ENCODE peak calls at places on chromosomes 13 and 19, in eight cellular contexts. C is AG04450, D is foreskin fibroblast, J is fibroblast of pulmonary artery, E is WTC11, G is HFFc6, M is astrocyte of the spinal cord, R is nephron progenitor cell. X is an unnamed sample.
A peak's percentile ranks its signal among the peaks of the same experiment; 100 is the strongest.

GRCh38 chr19:55447421-55448174 is 4.5 kb upstream of the SHISA7 start:
- DNase-seq in C (no peak), D (peak; percentile 74), J (peak; percentile 35), E (no peak), G (peak; percentile 57), M (peak; percentile 9), R (peak; percentile 46), X (no peak)

GRCh38 chr13:50191004-50191403 is 175.8 kb downstream of the KCNRG start:
- DNase-seq in C (no peak), D (no peak), J (no peak), E (no peak), G (no peak), M (no peak), R (no peak), X (no peak)

GRCh38 chr13:110771194-110771593 is 57.7 kb downstream of the ING1 start:
- DNase-seq in C (no peak), D (no peak), J (peak; percentile 60), E (no peak), G (no peak), M (no peak), R (no peak), X (no peak)

GRCh38 chr19:2087621-2088100 is 8.5 kb downstream of the MOB3A start:
- DNase-seq in C (no peak), D (no peak), J (no peak), E (no peak), G (no peak), M (no peak), R (no peak), X (no peak)

GRCh38 chr19:49290517-49290916 is 34.5 kb downstream of the SLC6A16 start:
- DNase-seq in C (no peak), D (no peak), J (no peak), E (no peak), G (no peak), M (no peak), R (no peak), X (no peak)

GRCh38 chr13:29855784-29856183 is 5.4 kb upstream of the UBL3 start:
- DNase-seq in C (no peak), D (no peak), J (no peak), E (no peak), G (no peak), M (no peak), R (no peak), X (no peak)

GRCh38 chr19:2700660-2701360 is 1.7 kb downstream of the GNG7 start:
- DNase-seq in C (no peak), D (no peak), J (no peak), E (no peak), G (no peak), M (no peak), R (no peak), X (no peak)

GRCh38 chr13:74251778-74252519 is 117.7 kb upstream of the KLF12 start:
- DNase-seq in C (no peak), D (peak; percentile 74), J (no peak), E (no peak), G (no peak), M (no peak), R (no peak), X (no peak)

GRCh38 chr13:46839399-46839798 is 42.4 kb upstream of the ESD start:
- DNase-seq in C (no peak), D (no peak), J (no peak), E (no peak), G (no peak), M (no peak), R (no peak), X (no peak)

GRCh38 chr13:66443926-66444325 is 786.2 kb downstream of the PCDH9 start:
- DNase-seq in C (no peak), D (no peak), J (no peak), E (no peak), G (no peak), M (no peak), R (no peak), X (no peak)

GRCh38 chr13:64928704-64929499 is 2301.2 kb downstream of the PCDH9 start:
- DNase-seq in C (peak; percentile 27), D (peak; percentile 62), J (peak; percentile 84), E (no peak), G (peak; percentile 88), M (peak; percentile 91), R (no peak), X (peak; percentile 19)

GRCh38 chr13:113053801-113054604 is 51.6 kb upstream of the F7 start:
- DNase-seq in C (no peak), D (no peak), J (no peak), E (no peak), G (no peak), M (no peak), R (no peak), X (no peak)

GRCh38 chr13:113355621-113356020 is 8.3 kb downstream of the GRTP1 start:
- DNase-seq in C (no peak), D (no peak), J (no peak), E (no peak), G (no peak), M (no peak), R (no peak), X (no peak)

GRCh38 chr13:71685072-71685471 is 181.9 kb downstream of the DACH1 start:
- DNase-seq in C (no peak), D (no peak), J (no peak), E (no peak), G (no peak), M (no peak), R (no peak), X (no peak)

GRCh38 chr19:4396949-4397783 is 3.2 kb downstream of the SH3GL1 start:
- DNase-seq in C (no peak), D (peak; percentile 35), J (no peak), E (no peak), G (peak; percentile 22), M (no peak), R (no peak), X (no peak)

GRCh38 chr19:46610413-46610775 is 9.3 kb downstream of the CALM3 start:
- DNase-seq in C (no peak), D (no peak), J (no peak), E (no peak), G (no peak), M (no peak), R (no peak), X (no peak)

GRCh38 chr19:46610851-46611770 is 10.0 kb downstream of the CALM3 start:
- DNase-seq in C (no peak), D (peak; percentile 42), J (no peak), E (peak; percentile 8), G (no peak), M (peak; percentile 56), R (no peak), X (no peak)

GRCh38 chr19:46608178-46608577 is 7.0 kb downstream of the CALM3 start:
- DNase-seq in C (no peak), D (no peak), J (no peak), E (no peak), G (no peak), M (no peak), R (no peak), X (no peak)

GRCh38 chr19:46608581-46609345 is 7.6 kb downstream of the CALM3 start:
- DNase-seq in C (no peak), D (no peak), J (no peak), E (peak; percentile 4), G (no peak), M (no peak), R (no peak), X (no peak)

DNA sequence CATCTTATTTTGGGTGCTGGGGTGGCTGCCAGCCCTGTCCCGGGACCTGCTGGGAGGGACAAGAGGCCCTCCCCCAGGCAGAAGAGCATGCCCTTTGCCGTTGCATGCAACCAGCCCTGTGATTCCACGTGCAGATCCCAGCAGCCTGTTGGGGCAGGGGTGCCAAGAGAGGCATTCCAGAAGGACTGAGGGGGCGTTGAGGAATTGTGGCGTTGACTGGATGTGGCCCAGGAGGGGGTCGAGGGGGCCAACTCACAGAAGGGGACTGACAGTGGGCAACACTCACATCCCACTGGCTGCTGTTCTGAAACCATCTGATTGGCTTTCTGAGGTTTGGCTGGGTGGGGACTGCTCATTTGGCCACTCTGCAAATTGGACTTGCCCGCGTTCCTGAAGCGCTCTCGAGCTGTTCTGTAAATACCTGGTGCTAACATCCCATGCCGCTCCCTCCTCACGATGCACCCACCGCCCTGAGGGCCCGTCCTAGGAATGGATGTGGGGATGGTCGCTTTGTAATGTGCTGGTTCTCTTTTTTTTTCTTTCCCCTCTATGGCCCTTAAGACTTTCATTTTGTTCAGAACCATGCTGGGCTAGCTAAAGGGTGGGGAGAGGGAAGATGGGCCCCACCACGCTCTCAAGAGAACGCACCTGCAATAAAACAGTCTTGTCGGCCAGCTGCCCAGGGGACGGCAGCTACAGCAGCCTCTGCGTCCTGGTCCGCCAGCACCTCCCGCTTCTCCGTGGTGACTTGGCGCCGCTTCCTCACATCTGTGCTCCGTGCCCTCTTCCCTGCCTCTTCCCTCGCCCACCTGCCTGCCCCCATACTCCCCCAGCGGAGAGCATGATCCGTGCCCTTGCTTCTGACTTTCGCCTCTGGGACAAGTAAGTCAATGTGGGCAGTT is 8.6 kb downstream of the CALM3 start:
- DNase-seq in C (no peak), D (no peak), J (no peak), E (peak; percentile 9), G (no peak), M (no peak), R (no peak), X (no peak)
- TF ChIP-seq CTCF in C (no peak), D (no peak), J (no peak), E (no peak), G (no peak), M (no peak), R (no peak), X (no peak)

DNA sequence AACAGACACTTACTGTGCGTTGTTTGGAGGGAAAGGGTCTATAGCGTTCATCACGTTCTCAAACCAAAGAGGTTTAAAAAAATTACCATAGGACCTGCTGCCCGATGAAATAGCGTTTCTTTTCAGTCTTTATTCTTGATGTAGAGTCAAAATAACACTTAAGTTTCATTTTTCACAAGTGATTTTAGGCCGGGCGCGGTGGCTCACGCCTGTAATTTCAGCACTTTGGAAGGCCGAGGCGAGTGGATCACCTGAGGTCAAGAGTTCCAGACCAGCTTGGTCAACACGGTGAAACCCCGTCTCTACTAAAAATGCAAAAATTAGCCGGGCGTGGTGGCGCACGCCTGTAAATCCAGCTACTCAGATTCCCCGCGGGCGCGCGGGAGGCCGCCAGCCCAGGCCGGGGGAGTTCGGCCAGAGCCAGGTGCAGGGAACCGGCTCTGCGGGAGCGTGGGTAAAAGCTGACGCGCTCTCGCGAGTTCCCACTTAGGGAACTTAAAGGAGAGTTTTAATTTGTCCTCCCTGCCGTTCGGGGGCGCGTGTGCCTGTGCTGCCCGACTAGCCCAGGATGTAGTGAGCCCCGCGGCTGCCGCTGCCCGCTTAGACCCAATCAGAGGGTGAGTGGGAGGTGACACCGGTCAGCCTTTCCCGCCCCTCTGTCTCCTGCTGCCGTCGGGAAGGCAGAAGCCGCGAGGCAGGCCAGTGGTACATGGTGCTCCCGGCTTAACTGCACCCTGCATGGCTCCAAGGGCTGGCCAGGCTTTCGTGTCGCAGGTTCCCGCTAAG is 35.8 kb upstream of the NEK3 start:
- DNase-seq in C (peak; percentile 26), D (peak; percentile 90), J (peak; percentile 80), E (peak; percentile 78), G (no peak), M (peak; percentile 81), R (no peak), X (peak; percentile 48)
- TF ChIP-seq CTCF in C (no peak), D (peak; percentile 3), J (no peak), E (no peak), G (no peak), M (no peak), R (no peak), X (no peak)

GRCh38 chr19:32336259-32337111 is 8.9 kb upstream of the ZNF507 start:
- DNase-seq in C (no peak), D (peak; percentile 66), J (peak; percentile 83), E (no peak), G (no peak), M (peak; percentile 33), R (no peak), X (no peak)
- TF ChIP-seq CTCF in C (peak; percentile 37), D (peak; percentile 9), J (peak; percentile 34), E (no peak), G (no peak), M (peak; percentile 7), R (no peak), X (no peak)

GRCh38 chr19:42635233-42635539 is 40.5 kb upstream of the CEACAM8 start:
- DNase-seq in C (no peak), D (no peak), J (no peak), E (no peak), G (no peak), M (no peak), R (no peak), X (no peak)
- TF ChIP-seq CTCF in C (no peak), D (no peak), J (no peak), E (peak; percentile 13), G (peak; percentile 61), M (no peak), R (no peak), X (no peak)

X was measured in HFF-Myc.